ENCODE peak calls at places on chromosomes 7 and 10, in ten cellular contexts. J is IMR-90, W is RCC 7860, M is dermis microvascular lymphatic vessel endothelial cell, G is amygdala, B is suprapubic skin, X is 8988T, H is T47D, D is AG08396, O is uterus. E is an unnamed sample.

GRCh38 chr10:50396491-50397311 is 145.4 kb upstream of the ASAH2 start:
- DNase-seq in J (peak), W (peak), M (no peak), G (no peak), B (no peak), X (no peak), H (no peak), D (no peak), O (no peak), E (no peak)

GRCh38 chr7:27740449-27741086 is 606 bp downstream of the TAX1BP1 start:
- DNase-seq in J (peak), W (peak), M (peak), G (no peak), B (peak), X (peak), H (peak), D (peak), O (peak), E (peak)

GRCh38 chr7:21704362-21704761 is 161.5 kb downstream of the DNAH11 start:
- DNase-seq in J (no peak), W (no peak), M (no peak), G (no peak), B (no peak), X (no peak), H (no peak), D (no peak), O (no peak), E (no peak)

GRCh38 chr10:80452688-80453391 is 1.3 kb upstream of the TSPAN14 start:
- DNase-seq in J (no peak), W (no peak), M (no peak), G (no peak), B (no peak), X (no peak), H (no peak), D (no peak), O (no peak), E (no peak)

GRCh38 chr7:47579458-47579857 is 2.5 kb downstream of the TNS3 start:
- DNase-seq in J (no peak), W (no peak), M (no peak), G (no peak), B (no peak), X (no peak), H (peak), D (no peak), O (no peak), E (no peak)

GRCh38 chr7:155759740-155760430 is 52.4 kb downstream of the SHH start:
- DNase-seq in J (no peak), W (no peak), M (no peak), G (no peak), B (no peak), X (no peak), H (no peak), D (no peak), O (no peak), E (no peak)

GRCh38 chr10:44908936-44909335 is 2.2 kb upstream of the TMEM72 start:
- DNase-seq in J (no peak), W (no peak), M (no peak), G (no peak), B (no peak), X (no peak), H (no peak), D (no peak), O (no peak), E (no peak)

GRCh38 chr10:37436361-37436760 is 311.0 kb downstream of the ANKRD30A start:
- DNase-seq in J (no peak), W (no peak), M (no peak), G (no peak), B (no peak), X (no peak), H (no peak), D (no peak), O (no peak), E (no peak)

GRCh38 chr7:2621948-2622640 is 9.7 kb upstream of the TTYH3 start:
- DNase-seq in J (no peak), W (no peak), M (no peak), G (no peak), B (no peak), X (no peak), H (no peak), D (no peak), O (no peak), E (no peak)

GRCh38 chr7:1502845-1503244 is 1.3 kb downstream of the INTS1 start:
- DNase-seq in J (no peak), W (no peak), M (no peak), G (no peak), B (no peak), X (no peak), H (no peak), D (no peak), O (no peak), E (no peak)

GRCh38 chr10:33952692-33953360 is 618.4 kb upstream of the NRP1 start:
- DNase-seq in J (peak), W (no peak), M (no peak), G (no peak), B (no peak), X (no peak), H (no peak), D (peak), O (no peak), E (no peak)

GRCh38 chr10:69789164-69789576 is 12.5 kb upstream of the COL13A1 start:
- DNase-seq in J (no peak), W (no peak), M (no peak), G (no peak), B (no peak), X (no peak), H (no peak), D (no peak), O (no peak), E (no peak)

GRCh38 chr7:76428868-76429805 is 4.4 kb downstream of the ZP3 start:
- DNase-seq in J (peak), W (peak), M (peak), G (no peak), B (peak), X (no peak), H (no peak), D (no peak), O (no peak), E (peak)

GRCh38 chr10:35027567-35027966 is 62.6 kb downstream of the CUL2 start:
- DNase-seq in J (peak), W (peak), M (peak), G (no peak), B (no peak), X (no peak), H (peak), D (peak), O (no peak), E (no peak)

GRCh38 chr10:78465456-78465855 is 431.8 kb downstream of the RPS24 start:
- DNase-seq in J (no peak), W (no peak), M (no peak), G (no peak), B (no peak), X (no peak), H (no peak), D (no peak), O (no peak), E (peak)

GRCh38 chr7:155580367-155580766 is 34.0 kb upstream of the CNPY1 start:
- DNase-seq in J (no peak), W (no peak), M (no peak), G (no peak), B (peak), X (no peak), H (no peak), D (no peak), O (no peak), E (no peak)

GRCh38 chr7:1536768-1537630 is 6.5 kb downstream of the MAFK start:
- DNase-seq in J (peak), W (peak), M (peak), G (no peak), B (peak), X (peak), H (peak), D (peak), O (peak), E (peak)

GRCh38 chr7:7257899-7258692 is 75.8 kb downstream of the C1GALT1 start:
- DNase-seq in J (peak), W (peak), M (no peak), G (no peak), B (no peak), X (no peak), H (no peak), D (no peak), O (no peak), E (no peak)

E was measured in mesenteric fat pad.